ENCODE peak calls at places on chromosomes 3 and 15, in ten cellular contexts. L is tibial artery; N is heart right ventricle; Z is activated T-helper 9 cell treated with anti-CD3 and anti-CD28 coated beads, Interleukin-2, amount 50 U/mL, for 16 hours; Q is upper lobe of right lung; K is NT2/D1; E is glomerular endothelial cell; U is T-cell; C is lung microvascular endothelial cell; V is midbrain. Y is an unnamed sample.

GRCh38 chr3:29582310-29582709 is 301.4 kb downstream of the RBMS3 start:
- DNase-seq in L (no peak), N (no peak), Z (no peak), Q (no peak), K (no peak), E (no peak), U (no peak), C (no peak), V (peak), Y (no peak)

GRCh38 chr3:37271636-37272035 is 97.3 kb upstream of the LRRFIP2 start:
- DNase-seq in L (no peak), N (no peak), Z (no peak), Q (no peak), K (no peak), E (no peak), U (no peak), C (no peak), V (no peak), Y (no peak)

GRCh38 chr3:13021141-13021933 is 51.9 kb downstream of the IQSEC1 start:
- DNase-seq in L (peak), N (no peak), Z (no peak), Q (no peak), K (no peak), E (no peak), U (no peak), C (peak), V (no peak), Y (no peak)

GRCh38 chr3:138944136-138944658 is 2.7 kb downstream of the FOXL2 start:
- DNase-seq in L (peak), N (no peak), Z (no peak), Q (no peak), K (no peak), E (no peak), U (no peak), C (no peak), V (no peak), Y (no peak)

GRCh38 chr15:63198315-63198714 is 8.9 kb downstream of the RAB8B start:
- DNase-seq in L (no peak), N (no peak), Z (no peak), Q (no peak), K (no peak), E (no peak), U (no peak), C (no peak), V (no peak), Y (no peak)

GRCh38 chr15:43794269-43795037 is 2.3 kb downstream of the SERF2 start:
- DNase-seq in L (no peak), N (no peak), Z (no peak), Q (no peak), K (no peak), E (no peak), U (no peak), C (peak), V (no peak), Y (no peak)

GRCh38 chr3:173395073-173395411 is 2.5 kb upstream of the NLGN1 start:
- DNase-seq in L (no peak), N (no peak), Z (no peak), Q (no peak), K (no peak), E (peak), U (no peak), C (peak), V (peak), Y (no peak)

GRCh38 chr3:156744631-156745030 is 70.2 kb downstream of the TIPARP start:
- DNase-seq in L (no peak), N (no peak), Z (no peak), Q (no peak), K (no peak), E (no peak), U (no peak), C (no peak), V (no peak), Y (no peak)

GRCh38 chr3:17278006-17278405 is 393.3 kb downstream of the PLCL2 start:
- DNase-seq in L (no peak), N (no peak), Z (no peak), Q (no peak), K (no peak), E (no peak), U (no peak), C (no peak), V (no peak), Y (no peak)

GRCh38 chr3:104952587-104952986 is 414.1 kb upstream of the ALCAM start:
- DNase-seq in L (no peak), N (no peak), Z (no peak), Q (no peak), K (no peak), E (no peak), U (no peak), C (no peak), V (no peak), Y (no peak)

Y was measured in testis.